ENCODE peak calls at places on chromosomes 3 and 15, in five cellular contexts. W, G, J, S and U are unnamed samples.

GRCh38 chr3:36843065-36844051 is 79.0 kb upstream of the DCLK3 start:
- DNase-seq in W (peak; percentile 92), G (no peak), J (peak; percentile 30), S (peak; percentile 11), U (peak; percentile 8)

GRCh38 chr3:72069543-72069942 is 284.6 kb upstream of the PROK2 start:
- DNase-seq in G (no peak), S (no peak), J (no peak), W (no peak), U (no peak)

GRCh38 chr3:112170046-112170445 is 37.0 kb upstream of the GCSAM start:
- DNase-seq in G (no peak), S (no peak), W (no peak), J (no peak), U (no peak)

GRCh38 chr15:68598171-68599152 is 19.7 kb downstream of the CORO2B start:
- DNase-seq in S (no peak), J (no peak), W (no peak), G (no peak), U (no peak)

GRCh38 chr15:101463265-101463664 is 26.2 kb downstream of the PCSK6 start:
- DNase-seq in W (no peak), S (no peak), G (no peak), J (no peak), U (no peak)

GRCh38 chr15:36903922-36904479 is 196.3 kb downstream of the MEIS2 start:
- DNase-seq in G (peak; percentile 85), W (no peak), J (no peak), S (no peak), U (peak; percentile 29)

GRCh38 chr3:42061711-42062408 is 29.3 kb upstream of the TRAK1 start:
- DNase-seq in J (no peak), G (peak; percentile 34), W (peak; percentile 94), S (no peak), U (peak; percentile 87)

GRCh38 chr3:73192036-73192738 is 130.7 kb downstream of the EBLN2 start:
- DNase-seq in J (no peak), S (no peak), G (no peak), W (peak; percentile 89), U (no peak)

GRCh38 chr3:114338651-114339357 is 45.0 kb downstream of the TIGIT start:
- DNase-seq in W (no peak), S (no peak), G (no peak), J (no peak), U (no peak)

GRCh38 chr15:70799667-70800450 is 36.5 kb upstream of the UACA start:
- DNase-seq in S (no peak), W (no peak), J (no peak), G (no peak), U (peak; percentile 25)

GRCh38 chr15:85764649-85765277 is 30.0 kb downstream of the KLHL25 start:
- DNase-seq in S (no peak), J (no peak), W (no peak), G (no peak), U (no peak)

GRCh38 chr3:195892355-195893120 is 15.8 kb downstream of the TNK2 start:
- DNase-seq in G (no peak), W (no peak), S (no peak), J (peak; percentile 34), U (no peak)

GRCh38 chr3:149800693-149801092 is 8.3 kb upstream of the ANKUB1 start:
- DNase-seq in G (no peak), W (no peak), J (no peak), S (no peak), U (no peak)

GRCh38 chr3:48218537-48218936 is 4.8 kb upstream of the CAMP start:
- DNase-seq in J (no peak), G (no peak), W (no peak), S (no peak), U (no peak)

GRCh38 chr15:98292442-98293240 is 332.1 kb downstream of the ARRDC4 start:
- DNase-seq in S (no peak), W (peak; percentile 81), J (no peak), G (no peak), U (peak; percentile 69)

GRCh38 chr3:25872200-25872877 is 82.4 kb downstream of the OXSM start:
- DNase-seq in S (no peak), W (no peak), J (no peak), G (no peak), U (no peak)

GRCh38 chr15:56532766-56533455 is 68.0 kb upstream of the MNS1 start:
- DNase-seq in G (no peak), S (no peak), W (no peak), J (no peak), U (no peak)

GRCh38 chr3:59469948-59470723 is 420.3 kb upstream of the CFAP20DC start:
- DNase-seq in S (no peak), G (peak; percentile 80), J (no peak), W (no peak), U (peak; percentile 20)

GRCh38 chr3:151434151-151434890 is 26.5 kb downstream of the IGSF10 start:
- DNase-seq in S (no peak), J (no peak), W (no peak), G (peak; percentile 31), U (peak; percentile 60)

GRCh38 chr15:91142097-91142744 is 42.2 kb downstream of the SV2B start:
- DNase-seq in J (no peak), S (no peak), W (peak; percentile 36), G (no peak), U (peak; percentile 20)

GRCh38 chr15:78364233-78364632 is 24.1 kb downstream of the CRABP1 start:
- DNase-seq in G (no peak), W (no peak), J (no peak), S (no peak), U (no peak)

GRCh38 chr3:126931806-126932187 is 51.1 kb upstream of the PLXNA1 start:
- DNase-seq in G (no peak), W (no peak), J (no peak), S (no peak), U (no peak)

GRCh38 chr3:189488241-189488767 is 142.9 kb upstream of the TP63 start:
- DNase-seq in W (peak; percentile 46), S (no peak), G (peak; percentile 24), J (no peak), U (peak; percentile 20)

GRCh38 chr3:194273396-194274310 is 77.5 kb downstream of the CPN2 start:
- DNase-seq in J (no peak), S (no peak), W (no peak), G (no peak), U (no peak)

GRCh38 chr3:32340039-32340438 is 51.6 kb upstream of the CMTM7 start:
- DNase-seq in S (peak; percentile 21), G (no peak), W (peak; percentile 80), J (peak; percentile 55), U (peak; percentile 40)

GRCh38 chr3:184542577-184542976 is 19.0 kb upstream of the EPHB3 start:
- DNase-seq in W (no peak), S (no peak), G (no peak), J (no peak), U (no peak)

GRCh38 chr3:153901152-153901551 is 220.0 kb upstream of the ARHGEF26 start:
- DNase-seq in J (no peak), G (peak; percentile 56), S (no peak), W (no peak), U (no peak)

DNA sequence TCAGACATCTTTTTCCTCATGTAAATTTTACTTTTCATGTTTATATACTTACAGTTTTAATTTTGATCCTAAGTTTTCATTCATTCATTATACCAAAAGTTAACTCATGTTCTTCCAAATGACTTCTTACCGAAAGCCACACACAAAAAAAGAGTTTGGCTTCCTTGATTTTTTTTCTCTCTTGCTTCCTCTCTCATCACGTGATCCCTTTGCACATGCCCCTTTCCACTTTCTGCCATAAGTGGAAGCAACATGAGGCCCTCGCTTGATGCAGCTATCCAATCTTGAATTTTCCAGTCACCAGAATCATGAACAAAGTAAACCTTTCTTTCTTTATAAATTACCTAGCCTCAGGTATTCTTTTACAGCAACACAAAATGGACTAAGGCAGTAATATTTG is 93.7 kb downstream of the LEKR1 start:
- DNase-seq in S (no peak), W (no peak), G (no peak), J (no peak), U (no peak)
- H3K27ac ChIP-seq in S (no peak overlapping the region), W (no peak overlapping the region), G (no peak overlapping the region), J (no peak overlapping the region), U (no peak overlapping the region)

GRCh38 chr3:120417272-120417911 is 33.4 kb downstream of the FSTL1 start:
- DNase-seq in S (peak; percentile 69), J (peak; percentile 92), G (peak; percentile 91), W (peak; percentile 100), U (peak; percentile 97)
- H3K27ac ChIP-seq in S (no peak overlapping the region), J (peak overlapping the region; percentile 80), G (peak overlapping the region; percentile 42), W (peak overlapping the region; percentile 55), U (peak overlapping the region; percentile 57)

GRCh38 chr3:71031151-71031550 is 552.4 kb downstream of the FOXP1 start:
- DNase-seq in S (no peak), J (no peak), W (no peak), G (no peak), U (no peak)

GRCh38 chr3:71033681-71034220 is 549.8 kb downstream of the FOXP1 start:
- DNase-seq in J (no peak), W (no peak), S (no peak), G (no peak), U (no peak)

GRCh38 chr3:71029770-71030169 is 553.8 kb downstream of the FOXP1 start:
- DNase-seq in G (no peak), J (no peak), S (no peak), W (no peak), U (no peak)

GRCh38 chr3:71030748-71031147 is 552.8 kb downstream of the FOXP1 start:
- DNase-seq in S (no peak), W (no peak), G (no peak), J (no peak), U (no peak)

DNA sequence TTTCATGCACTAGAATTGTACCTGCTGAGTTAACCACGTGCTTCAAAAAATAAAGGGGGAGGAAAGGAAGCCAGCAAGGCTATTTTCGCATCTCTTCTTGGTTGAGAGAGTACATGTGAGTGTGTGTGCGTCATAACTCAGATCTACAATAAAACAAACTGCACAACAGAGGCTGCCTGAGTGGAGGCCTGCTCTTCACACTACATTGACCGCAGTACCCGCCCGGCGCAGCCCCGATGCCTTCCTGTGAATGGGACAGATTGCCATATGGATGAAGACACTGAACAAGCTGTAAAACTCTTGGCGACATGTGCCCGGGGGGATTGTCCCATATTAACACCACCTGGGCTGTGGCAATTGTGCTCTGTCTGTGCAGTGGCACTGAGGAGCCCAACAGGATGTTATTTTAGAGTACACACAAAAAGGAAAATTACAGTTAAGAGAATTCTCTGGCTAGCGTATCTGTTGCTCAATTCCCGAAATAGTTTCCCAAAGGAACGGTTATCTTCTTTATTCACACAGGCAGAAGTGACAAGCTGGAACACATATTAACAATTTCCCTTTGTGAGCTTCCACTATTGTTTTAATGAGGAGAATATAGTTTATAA is 551.5 kb downstream of the FOXP1 start:
- DNase-seq in S (no peak), J (no peak), W (no peak), G (no peak), U (no peak)
- H3K27ac ChIP-seq in S (peak overlapping the region; percentile 47), J (peak overlapping the region; percentile 9), W (no peak overlapping the region), G (no peak overlapping the region), U (no peak overlapping the region)

DNA sequence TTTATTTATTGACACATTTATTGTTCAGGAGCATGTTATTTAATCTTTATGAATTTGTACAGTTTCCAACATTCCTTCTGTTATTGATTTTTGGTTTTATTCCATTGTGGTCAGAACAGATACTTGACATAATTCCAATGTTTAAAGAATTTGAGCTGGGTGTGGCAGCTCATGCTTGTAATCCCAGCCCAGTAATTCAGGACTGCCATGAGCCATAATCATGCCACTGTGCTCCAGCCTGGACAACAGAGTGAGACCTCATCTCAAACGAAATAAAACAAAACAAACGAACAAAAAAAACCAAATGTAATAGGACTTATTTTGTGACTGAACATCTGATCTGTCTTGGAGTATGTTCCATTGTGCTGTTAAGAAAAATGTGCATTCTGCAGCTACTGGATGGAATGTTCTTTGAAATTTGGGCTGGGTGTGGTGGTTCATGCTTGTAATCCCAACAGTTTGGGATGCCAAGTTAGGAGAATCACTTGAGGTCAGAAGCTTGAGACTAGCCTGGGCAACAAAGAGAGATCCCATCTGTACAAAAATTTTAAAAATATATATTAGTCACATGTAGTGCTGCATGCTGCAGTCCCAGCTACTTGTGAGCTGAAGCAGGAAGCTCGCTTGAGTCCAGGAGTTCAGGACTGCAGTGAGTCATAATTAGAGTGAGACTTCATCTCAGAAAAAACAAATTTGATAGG is 62.7 kb upstream of the PLSCR4 start:
- DNase-seq in W (no peak), S (no peak), G (peak; percentile 31), J (no peak), U (no peak)
- H3K27ac ChIP-seq in W (no peak overlapping the region), S (no peak overlapping the region), G (peak overlapping the region; percentile 23), J (no peak overlapping the region), U (no peak overlapping the region)